ENCODE peak calls at places on chromosome 9, in four cellular contexts. H, J, D and Y are unnamed samples.

GRCh38 chr9:79256691-79257213 is 315.0 kb upstream of the TLE4 start:
- DNase-seq in J (no peak), D (no peak), H (no peak), Y (no peak)

GRCh38 chr9:93432964-93433363 is 18.5 kb upstream of the FAM120A start:
- DNase-seq in J (no peak), D (no peak), H (no peak), Y (no peak)

GRCh38 chr9:87613265-87614111 is 112.4 kb upstream of the CTSL start:
- DNase-seq in D (no peak), J (peak; percentile 79), H (no peak), Y (no peak)

GRCh38 chr9:95505676-95506437 is 10.9 kb downstream of the PTCH1 start:
- DNase-seq in H (peak; percentile 47), J (no peak), D (no peak), Y (peak; percentile 47)

GRCh38 chr9:75185585-75186170 is 97.4 kb downstream of the OSTF1 start:
- DNase-seq in J (no peak), D (peak; percentile 54), H (peak; percentile 65), Y (no peak)

GRCh38 chr9:5818424-5819142 is 14.3 kb downstream of the ERMP1 start:
- DNase-seq in D (no peak), J (no peak), H (no peak), Y (no peak)

GRCh38 chr9:95839012-95839411 is 36.5 kb upstream of the ERCC6L2 start:
- DNase-seq in H (no peak), D (no peak), J (no peak), Y (no peak)

GRCh38 chr9:83339435-83339834 is 198.8 kb downstream of the FRMD3 start:
- DNase-seq in D (no peak), J (no peak), H (no peak), Y (no peak)

GRCh38 chr9:77678136-77678535 is 30.0 kb upstream of the GNA14 start:
- DNase-seq in H (no peak), J (no peak), D (no peak), Y (no peak)

GRCh38 chr9:28389411-28389810 is 816.1 kb upstream of the C9orf72 start:
- DNase-seq in D (no peak), H (no peak), J (no peak), Y (no peak)

GRCh38 chr9:111516061-111516465 is 8.9 kb upstream of the ZNF483 start:
- DNase-seq in J (no peak), H (no peak), D (no peak), Y (no peak)

GRCh38 chr9:136694163-136694864 is 7.1 kb upstream of the AGPAT2 start:
- DNase-seq in D (peak; percentile 84), J (peak; percentile 76), H (peak; percentile 85), Y (no peak)

GRCh38 chr9:123099042-123099441 is 65.6 kb downstream of the GPR21 start:
- DNase-seq in H (no peak), D (no peak), J (no peak), Y (peak; percentile 78)

GRCh38 chr9:123104807-123105206 is 71.3 kb downstream of the GPR21 start:
- DNase-seq in D (no peak), H (no peak), J (no peak), Y (no peak)

GRCh38 chr9:123105490-123105889 is 72.0 kb downstream of the GPR21 start:
- DNase-seq in D (no peak), H (no peak), J (no peak), Y (no peak)

GRCh38 chr9:123099548-123099947 is 66.1 kb downstream of the GPR21 start:
- DNase-seq in J (no peak), D (no peak), H (no peak), Y (no peak)

DNA sequence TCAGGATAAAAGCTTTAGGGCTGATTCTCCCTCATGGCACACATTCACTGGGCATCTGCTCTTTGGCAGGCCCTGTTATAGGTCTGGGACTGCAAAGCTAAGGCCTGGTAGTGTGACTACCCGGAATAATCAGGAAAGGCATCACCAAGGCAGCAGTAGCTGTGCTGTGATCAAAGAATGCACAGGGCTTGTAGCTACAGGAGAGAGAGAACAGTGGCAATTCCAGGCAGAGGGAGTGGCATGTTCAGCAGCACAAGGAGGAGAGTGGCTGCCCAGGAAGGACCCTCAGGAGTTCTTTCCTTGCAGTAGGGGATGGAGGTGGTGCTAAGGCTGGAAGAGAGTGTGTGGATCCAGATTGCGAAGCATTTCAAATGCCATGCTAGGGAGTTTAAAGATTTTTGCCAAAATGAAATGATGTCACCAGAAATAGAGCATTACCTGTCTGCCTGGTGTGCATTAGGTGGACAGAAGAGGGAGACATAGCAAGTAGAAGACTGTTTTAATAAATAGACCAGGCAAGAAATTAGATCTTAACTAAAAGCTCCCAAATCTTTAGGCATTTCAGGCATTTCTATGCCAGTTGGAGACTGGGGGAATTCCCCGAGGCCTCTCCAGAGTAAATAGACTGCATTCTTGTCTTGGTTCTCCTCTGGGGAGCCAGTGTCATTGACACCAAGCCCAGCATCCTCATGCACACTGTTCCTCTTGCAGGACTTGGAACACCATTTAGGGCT is 69.1 kb downstream of the GPR21 start:
- DNase-seq in D (no peak), H (no peak), J (no peak), Y (no peak)
- TF ChIP-seq CTCF in D (peak; percentile 13), H (no peak), J (no peak), Y (no peak)

GRCh38 chr9:3527653-3527960 is 1.8 kb upstream of the RFX3 start:
- DNase-seq in J (no peak), D (no peak), H (no peak), Y (no peak)
- H3K4me3 ChIP-seq in J (no peak overlapping the region), D (peak overlapping the region; percentile 76), H (peak overlapping the region; percentile 78), Y (peak overlapping the region; percentile 95)

GRCh38 chr9:965497-965896 is 11.0 kb upstream of the DMRT3 start:
- DNase-seq in H (no peak), D (no peak), J (no peak), Y (no peak)

GRCh38 chr9:969310-969692 is 7.2 kb upstream of the DMRT3 start:
- DNase-seq in D (no peak), H (no peak), J (no peak), Y (no peak)

GRCh38 chr9:967436-967835 is 9.0 kb upstream of the DMRT3 start:
- DNase-seq in D (no peak), J (no peak), H (no peak), Y (no peak)

GRCh38 chr9:967851-968641 is 8.4 kb upstream of the DMRT3 start:
- DNase-seq in J (peak; percentile 21), H (no peak), D (no peak), Y (no peak)

DNA sequence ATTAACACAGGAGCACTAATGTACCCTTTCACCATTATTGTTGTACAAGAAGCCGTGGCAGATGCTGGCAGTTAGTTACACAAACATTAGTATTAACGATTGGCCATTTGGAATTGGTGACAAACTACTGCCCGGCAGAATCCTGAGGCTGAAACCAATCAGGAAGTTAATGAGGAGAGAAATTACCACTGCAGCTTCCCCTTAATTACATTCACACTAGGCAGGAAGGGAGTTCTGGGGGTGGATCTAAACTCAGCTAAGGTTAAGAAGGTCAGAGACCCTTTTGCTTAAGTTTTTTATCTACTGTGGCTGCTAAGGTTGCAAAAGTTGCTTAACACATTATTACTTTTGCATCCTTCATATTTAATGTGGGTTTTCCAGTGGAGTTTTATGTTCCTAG is 9.5 kb upstream of the DMRT3 start:
- DNase-seq in D (no peak), J (no peak), H (no peak), Y (no peak)
- H3K27me3 ChIP-seq in D (peaks cover 96% of the 10 kb centered on the region), J (peaks cover 6% of the 10 kb centered on the region), H (peaks cover 61% of the 10 kb centered on the region), Y (peaks cover 98% of the 10 kb centered on the region)

DNA sequence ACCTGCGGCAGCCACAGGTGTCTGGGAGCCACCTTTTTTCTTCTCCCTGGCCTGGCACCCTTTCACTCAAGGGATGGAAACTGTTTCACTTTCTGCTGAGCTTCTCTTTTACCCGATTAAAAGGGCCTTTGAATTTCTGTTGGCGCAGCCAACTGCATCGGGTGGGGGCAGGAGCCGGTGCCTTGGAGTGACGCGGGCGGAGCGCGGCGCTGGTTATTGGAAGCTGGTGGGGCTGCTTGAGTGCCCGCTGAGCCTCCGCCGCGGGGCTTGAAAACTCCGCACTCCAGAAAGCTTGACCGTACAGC is 52.0 kb upstream of the TJP2 start:
- DNase-seq in H (peak; percentile 68), J (peak; percentile 66), D (peak; percentile 84), Y (peak; percentile 81)
- TF ChIP-seq CTCF in H (no peak), J (no peak), D (no peak), Y (no peak)

DNA sequence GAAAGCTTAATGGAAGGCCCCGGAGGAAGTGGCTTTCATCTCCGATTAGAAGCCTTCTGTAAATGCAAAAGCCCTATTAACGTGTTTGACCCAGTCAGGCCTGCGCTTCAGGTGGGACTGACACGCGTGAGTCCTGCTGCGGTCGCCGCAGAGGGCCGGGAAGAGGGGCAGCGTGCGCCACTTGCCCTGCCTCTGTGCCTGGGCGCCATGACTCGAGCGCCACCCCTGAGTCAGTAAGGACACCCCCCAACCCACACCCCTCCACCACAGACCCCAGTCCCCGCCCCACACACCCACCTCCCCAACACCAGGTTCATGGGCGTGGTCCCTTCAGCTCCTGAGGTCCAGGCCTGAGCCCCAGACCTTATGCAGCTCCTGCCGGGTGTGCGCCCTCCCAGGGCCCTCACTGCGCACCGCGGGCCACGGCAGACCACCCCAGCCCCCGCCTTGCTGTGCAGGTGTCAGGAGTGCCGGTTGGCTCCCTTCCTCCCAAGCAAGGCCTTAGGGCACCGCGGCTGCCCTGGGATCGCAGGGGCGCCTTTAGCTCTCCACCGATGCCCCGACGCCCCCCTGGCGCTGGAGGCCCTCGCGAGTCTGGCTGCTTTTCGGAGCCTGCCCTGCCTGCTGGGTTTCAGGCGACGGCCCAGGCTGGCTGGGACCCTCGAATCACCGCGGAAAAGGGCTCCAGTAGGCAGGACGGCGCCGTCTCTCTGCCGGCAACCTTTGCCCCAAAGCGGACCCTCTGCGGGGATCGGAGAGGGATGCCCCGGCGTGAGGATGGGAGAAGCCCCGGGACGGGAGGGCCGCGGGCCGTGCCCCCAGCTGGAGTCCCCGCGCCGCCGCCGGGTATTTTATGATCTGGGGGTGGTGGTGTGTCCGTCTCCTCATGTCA is 625 bp upstream of the OLFM1 start:
- DNase-seq in D (no peak), H (no peak), J (no peak), Y (no peak)
- H3K4me3 ChIP-seq in D (peak overlapping the region; percentile 34), H (peak overlapping the region; percentile 14), J (no peak overlapping the region), Y (peak overlapping the region; percentile 25)

GRCh38 chr9:101479337-101480045 is 43.9 kb upstream of the ALDOB start:
- DNase-seq in J (no peak), H (peak; percentile 77), D (no peak), Y (no peak)

GRCh38 chr9:101478444-101478843 is 42.9 kb upstream of the ALDOB start:
- DNase-seq in J (no peak), H (peak; percentile 42), D (no peak), Y (no peak)

GRCh38 chr9:101477736-101478135 is 42.2 kb upstream of the ALDOB start:
- DNase-seq in D (no peak), J (no peak), H (no peak), Y (no peak)

GRCh38 chr9:101480386-101480785 is 44.8 kb upstream of the ALDOB start:
- DNase-seq in H (peak; percentile 65), D (no peak), J (no peak), Y (no peak)

GRCh38 chr9:101478906-101479305 is 43.3 kb upstream of the ALDOB start:
- DNase-seq in H (no peak), J (no peak), D (no peak), Y (no peak)
- H3K27me3 ChIP-seq in H (no peaks in the 10 kb centered on the region), J (no peaks in the 10 kb centered on the region), D (no peaks in the 10 kb centered on the region), Y (no peaks in the 10 kb centered on the region)